ENCODE peak calls at places on chromosomes 13 and 19, in six cellular contexts. V, G, N, L, R and E are unnamed samples.

GRCh38 chr19:45323671-45324081 is 1.0 kb upstream of the CKM start:
- DNase-seq in R (peak; percentile 79), L (no peak), V (no peak), G (no peak), N (no peak), E (no peak)

GRCh38 chr19:29988351-29988750 is 46.3 kb downstream of the URI1 start:
- DNase-seq in N (no peak), V (no peak), L (no peak), G (no peak), R (no peak), E (no peak)

GRCh38 chr19:38274734-38275133 is 10.4 kb downstream of the SPINT2 start:
- DNase-seq in V (no peak), L (no peak), G (no peak), R (peak; percentile 33), N (no peak), E (no peak)

GRCh38 chr13:91311491-91311890 is 36.0 kb upstream of the MIR17HG start:
- DNase-seq in G (no peak), N (no peak), L (no peak), R (no peak), V (no peak), E (no peak)

GRCh38 chr19:55580628-55581144 is at the start of gene ZNF579:
- DNase-seq in G (no peak), N (peak; percentile 89), V (peak; percentile 95), L (peak; percentile 84), R (peak; percentile 89), E (peak; percentile 59)

GRCh38 chr19:44807652-44808462 is 1.0 kb upstream of the BCAM start:
- DNase-seq in R (no peak), L (no peak), N (no peak), G (no peak), V (peak; percentile 57), E (no peak)

GRCh38 chr13:73230714-73231113 is 171.9 kb downstream of the KLF5 start:
- DNase-seq in N (no peak), G (no peak), L (no peak), R (no peak), V (peak; percentile 16), E (no peak)

GRCh38 chr13:30165791-30166190 is 141.6 kb downstream of the KATNAL1 start:
- DNase-seq in N (peak; percentile 42), V (peak; percentile 39), R (no peak), G (no peak), L (no peak), E (no peak)

GRCh38 chr13:50801087-50801931 is 42.2 kb downstream of the DLEU7 start:
- DNase-seq in R (no peak), N (no peak), L (no peak), G (peak; percentile 71), V (peak; percentile 88), E (peak; percentile 64)

GRCh38 chr13:90717451-90717936 is 630.0 kb upstream of the MIR17HG start:
- DNase-seq in N (no peak), V (peak; percentile 93), L (no peak), G (no peak), R (no peak), E (no peak)

GRCh38 chr13:64909184-64909583 is 2321.0 kb downstream of the PCDH9 start:
- DNase-seq in G (no peak), V (no peak), N (no peak), R (no peak), L (no peak), E (no peak)

GRCh38 chr13:40388617-40389016 is 277.8 kb downstream of the FOXO1 start:
- DNase-seq in V (no peak), G (peak; percentile 77), L (peak; percentile 81), R (no peak), N (no peak), E (peak; percentile 77)

GRCh38 chr13:41597348-41598041 is 140.1 kb downstream of the RGCC start:
- DNase-seq in L (no peak), R (no peak), V (no peak), N (no peak), G (no peak), E (no peak)

GRCh38 chr19:50427997-50428425 is 4.7 kb upstream of the MYBPC2 start:
- DNase-seq in R (peak; percentile 85), N (peak; percentile 89), G (peak; percentile 25), L (peak; percentile 91), V (peak; percentile 93), E (no peak)

GRCh38 chr19:48292798-48293197 is 22.9 kb downstream of the ZNF114 start:
- DNase-seq in N (no peak), R (no peak), V (peak; percentile 83), L (no peak), G (no peak), E (no peak)

GRCh38 chr13:46184277-46184699 is 2.3 kb upstream of the LCP1 start:
- DNase-seq in N (peak; percentile 63), G (peak; percentile 72), L (peak; percentile 79), R (peak; percentile 22), V (peak; percentile 28), E (peak; percentile 73)

GRCh38 chr13:43284162-43284561 is 260.8 kb downstream of the DNAJC15 start:
- DNase-seq in V (peak; percentile 36), N (no peak), R (no peak), L (no peak), G (no peak), E (no peak)

GRCh38 chr19:3440082-3440481 is 40.2 kb downstream of the SMIM24 start:
- DNase-seq in L (no peak), R (peak; percentile 57), V (peak; percentile 31), N (no peak), G (peak; percentile 45), E (no peak)

GRCh38 chr19:12720851-12721655 is 2.7 kb downstream of the TNPO2 start:
- DNase-seq in V (peak; percentile 32), L (no peak), N (no peak), R (no peak), G (no peak), E (no peak)

GRCh38 chr13:45162821-45163220 is 38.0 kb downstream of the KCTD4 start:
- DNase-seq in L (no peak), R (no peak), G (no peak), N (no peak), V (peak; percentile 84), E (no peak)

DNA sequence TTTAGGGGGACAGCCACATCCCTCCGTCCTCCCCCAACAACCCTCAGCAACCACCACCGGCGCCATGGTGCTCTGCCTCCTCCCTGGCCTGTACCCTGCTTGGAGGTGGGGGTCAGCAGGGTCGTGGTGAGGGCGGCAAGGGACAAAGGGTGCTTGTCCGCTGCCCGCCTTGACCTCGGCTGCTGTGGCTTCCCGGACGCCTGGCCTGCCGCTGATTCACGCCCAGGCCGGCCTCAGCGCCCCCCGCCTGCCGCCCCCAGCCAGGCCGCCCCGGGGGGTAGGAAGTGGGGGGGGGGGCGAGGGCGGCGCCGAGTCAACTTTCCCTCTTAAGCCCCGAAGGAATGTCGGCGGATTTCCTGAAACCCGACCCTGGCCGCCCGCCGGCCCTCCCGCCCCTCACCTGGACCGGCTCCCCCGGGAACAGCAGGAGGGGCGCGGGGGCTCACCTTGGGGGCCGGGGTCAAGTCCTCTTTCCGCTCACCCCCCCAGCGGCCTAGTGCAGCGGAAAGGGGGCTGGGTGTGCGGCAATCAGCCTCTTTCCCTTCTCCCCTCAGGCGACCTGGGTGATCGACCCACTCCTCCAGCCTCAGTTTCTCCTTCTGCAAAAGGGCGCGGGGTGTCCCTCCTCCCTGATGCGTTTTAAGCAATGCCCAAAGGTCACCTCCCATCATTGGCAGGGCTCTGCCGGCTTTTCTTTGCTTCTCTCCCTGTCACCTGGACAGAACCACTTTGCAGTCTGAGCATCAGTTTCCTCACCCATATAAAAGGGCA is 1.9 kb upstream of the TMEM59L start:
- DNase-seq in N (no peak), R (no peak), V (no peak), L (no peak), G (no peak), E (no peak)
- H3K4me3 ChIP-seq in N (no peak overlapping the region), R (peak overlapping the region; percentile 33), V (peak overlapping the region; percentile 9), L (no peak overlapping the region), G (no peak overlapping the region), E (no peak overlapping the region)

DNA sequence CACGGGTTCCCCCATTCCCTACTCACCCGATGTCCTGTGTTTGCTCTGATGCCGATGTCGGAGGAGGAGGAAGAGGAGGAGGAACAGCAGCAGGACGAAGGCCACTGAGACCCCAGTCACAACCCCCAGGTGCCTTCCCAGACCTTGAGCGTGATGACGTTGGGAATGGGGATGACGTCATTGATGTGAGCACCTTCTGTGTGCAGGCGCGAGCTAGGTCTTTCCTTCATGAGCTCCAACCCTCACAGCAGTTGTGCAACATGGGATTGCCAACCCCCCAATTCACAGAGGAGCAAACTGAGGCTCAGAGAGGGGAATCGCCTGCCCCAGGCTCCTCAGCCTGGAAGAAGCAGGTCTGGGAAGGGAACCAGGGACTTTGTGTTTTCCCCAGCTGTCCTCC is 4.2 kb downstream of the LILRB5 start:
- DNase-seq in G (no peak), R (no peak), L (no peak), V (no peak), N (peak; percentile 40), E (no peak)
- TF ChIP-seq CTCF in G (no peak), R (no peak), L (no peak), V (no peak), N (no peak), E (no peak)

DNA sequence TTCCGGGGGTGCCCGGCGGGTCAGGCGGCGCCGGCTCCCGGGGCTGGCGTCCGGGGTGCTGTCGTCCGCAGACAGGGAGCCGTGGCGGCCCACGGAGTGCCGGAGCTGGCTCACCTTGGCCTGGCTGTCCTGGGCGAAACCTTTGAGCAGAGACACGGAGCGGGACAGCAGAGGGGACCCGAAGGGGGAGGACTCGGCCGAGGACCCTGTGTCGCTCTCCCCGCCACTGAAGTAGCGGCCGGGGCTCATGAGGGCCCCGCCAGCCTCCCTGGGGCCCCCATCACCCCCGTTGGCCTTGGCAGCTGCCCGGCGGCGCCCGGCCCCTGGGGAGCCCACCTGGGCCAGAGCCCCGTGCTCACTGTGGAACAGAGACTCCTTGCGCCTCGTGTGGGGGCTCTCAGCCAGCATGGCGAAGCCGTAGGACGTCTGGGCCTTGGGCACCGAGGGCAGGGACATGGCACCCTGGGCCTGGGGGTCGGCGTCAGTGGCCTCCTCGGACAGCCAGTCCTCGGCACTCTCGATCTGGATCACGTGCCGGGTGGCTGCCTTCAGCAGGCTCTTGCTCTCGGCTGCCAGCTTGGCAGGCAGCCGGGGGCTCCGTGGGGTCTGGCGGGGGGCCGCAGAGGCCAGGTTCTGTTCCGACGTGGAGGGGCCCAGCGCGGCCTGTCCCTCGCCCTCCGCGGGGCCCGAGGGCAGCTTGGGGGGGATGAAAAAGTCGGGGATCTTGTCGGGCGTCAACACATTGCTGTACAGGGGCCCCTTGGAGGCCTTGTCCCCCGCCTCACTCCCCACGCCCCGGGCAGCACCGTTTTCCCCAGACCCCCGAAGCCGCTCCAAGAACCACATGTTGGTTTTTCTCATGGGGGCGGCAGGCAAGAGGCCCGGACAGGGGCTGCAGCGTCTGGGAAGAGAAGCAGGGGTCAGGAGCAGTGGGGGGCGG is 1.2 kb downstream of the C2CD4C start:
- DNase-seq in N (peak; percentile 59), V (no peak), L (peak; percentile 41), G (no peak), R (no peak), E (no peak)
- H3K4me3 ChIP-seq in N (peak overlapping the region; percentile 51), V (no peak overlapping the region), L (no peak overlapping the region), G (no peak overlapping the region), R (peak overlapping the region; percentile 74), E (no peak overlapping the region)

DNA sequence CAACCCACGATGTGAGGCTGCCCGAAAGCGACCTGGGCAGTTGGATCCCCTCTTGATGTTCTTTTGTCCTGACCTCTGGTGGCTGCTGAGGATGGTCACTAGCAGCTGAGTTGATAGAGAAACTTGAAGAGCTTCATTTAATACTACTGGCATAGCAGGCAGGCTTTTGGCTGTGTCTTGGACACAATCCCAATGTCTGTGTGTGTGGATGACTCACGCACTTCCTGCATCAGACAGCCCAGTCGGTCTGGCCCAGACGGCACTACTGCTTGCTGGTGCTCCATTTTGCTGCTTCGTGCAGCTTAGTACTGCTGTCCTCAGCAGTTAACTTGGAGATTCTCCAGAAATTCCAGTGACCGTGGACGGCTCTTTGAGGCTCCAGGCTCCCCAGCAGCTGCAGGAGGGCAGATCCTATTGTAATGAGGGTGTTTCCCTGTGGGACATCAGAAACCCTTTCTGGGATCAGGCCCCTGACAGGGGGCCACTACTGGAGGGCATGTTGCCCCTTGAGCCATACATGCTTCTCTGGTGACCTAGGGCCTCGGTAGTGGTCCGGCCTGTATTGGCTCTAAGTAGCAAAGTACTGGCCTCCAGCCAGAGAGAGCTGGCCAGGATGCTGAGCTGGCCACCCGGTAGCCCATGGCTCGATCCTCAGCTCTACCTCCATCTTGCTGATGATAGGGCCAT is 4.5 kb downstream of the FPR3 start:
- DNase-seq in G (no peak), V (peak; percentile 100), L (peak; percentile 80), N (peak; percentile 86), R (peak; percentile 89), E (no peak)
- TF ChIP-seq CTCF in G (no peak), V (peak; percentile 28), L (no peak), N (no peak), R (peak; percentile 44), E (no peak)